ENCODE peak calls at places on chromosomes 13 and 19, in seven cellular contexts. A is IMR-90, S is neuronal stem cell, J is H9, K is mesenchymal stem cell, W is mesendoderm, D is H1. I is an unnamed sample. For H3K4me1, the result is how much of the 10 kb centered on the place peaks cover.

GRCh38 chr19:11050323-11051114 is 38.7 kb upstream of the LDLR start:
- DNase-seq in A (no peak), D (no peak), K (no peak), W (no peak), J (no peak), S (no peak), I (no peak)

GRCh38 chr19:6498294-6499036 is 3.6 kb downstream of the TUBB4A start:
- DNase-seq in D (no peak), W (no peak), J (no peak), K (no peak), S (no peak), A (no peak), I (no peak)

GRCh38 chr13:80603351-80603750 is 262.4 kb upstream of the SPRY2 start:
- DNase-seq in D (no peak), J (no peak), S (no peak), A (no peak), W (no peak), K (no peak), I (no peak)

GRCh38 chr13:51479199-51479523 is 26.3 kb upstream of the INTS6 start:
- DNase-seq in S (no peak), A (peak), D (no peak), J (no peak), K (peak), W (no peak), I (peak)

GRCh38 chr13:114099918-114100445 is 32.4 kb downstream of the RASA3 start:
- DNase-seq in D (peak), J (peak), A (peak), S (no peak), K (peak), W (peak), I (peak)

GRCh38 chr13:112322562-112322961 is 53.6 kb upstream of the SPACA7 start:
- DNase-seq in A (no peak), S (no peak), W (no peak), K (no peak), J (no peak), D (no peak), I (no peak)

GRCh38 chr19:45474941-45475516 is 7.2 kb downstream of the FOSB start:
- DNase-seq in A (peak), K (peak), J (no peak), D (no peak), S (no peak), W (no peak), I (peak)

GRCh38 chr13:40130871-40131636 is 475.6 kb downstream of the COG6 start:
- DNase-seq in A (no peak), D (no peak), W (peak), K (peak), J (no peak), S (no peak), I (peak)

GRCh38 chr19:7238091-7238490 is 56.1 kb downstream of the INSR start:
- DNase-seq in J (no peak), S (no peak), A (no peak), K (no peak), W (no peak), D (no peak), I (no peak)

GRCh38 chr19:33195711-33196347 is 1.7 kb downstream of the LRP3 start:
- DNase-seq in K (no peak), D (no peak), A (no peak), J (no peak), S (no peak), W (no peak), I (no peak)

GRCh38 chr13:73958657-73959397 is 175.4 kb downstream of the KLF12 start:
- DNase-seq in W (no peak), D (no peak), S (no peak), K (no peak), A (no peak), J (no peak), I (peak)

GRCh38 chr19:5628470-5628869 is 5.6 kb downstream of the SAFB start:
- DNase-seq in W (no peak), A (peak), S (no peak), K (peak), J (no peak), D (no peak), I (no peak)

GRCh38 chr13:41520016-41520698 is 62.8 kb downstream of the RGCC start:
- DNase-seq in A (no peak), J (no peak), K (no peak), W (peak), S (no peak), D (no peak), I (peak)

GRCh38 chr13:22012676-22013075 is 341.8 kb downstream of the FGF9 start:
- DNase-seq in K (no peak), W (peak), S (no peak), J (no peak), D (no peak), A (no peak), I (no peak)

GRCh38 chr19:15717781-15718180 is 10.0 kb upstream of the OR10H2 start:
- DNase-seq in J (no peak), S (no peak), W (no peak), K (no peak), A (no peak), D (no peak), I (no peak)

GRCh38 chr13:90483906-90484305 is 863.6 kb upstream of the MIR17HG start:
- DNase-seq in J (no peak), W (no peak), K (no peak), D (no peak), S (no peak), A (no peak), I (no peak)

GRCh38 chr13:22128413-22129198 is 457.7 kb downstream of the FGF9 start:
- DNase-seq in A (peak), S (no peak), J (no peak), K (peak), D (no peak), W (no peak), I (no peak)

GRCh38 chr13:71021810-71022422 is 845.1 kb downstream of the DACH1 start:
- DNase-seq in D (no peak), J (no peak), A (no peak), W (no peak), K (peak), S (no peak), I (no peak)

GRCh38 chr13:39132286-39132685 is 94.0 kb downstream of the NHLRC3 start:
- DNase-seq in W (no peak), J (no peak), S (no peak), D (no peak), A (no peak), K (no peak), I (no peak)

DNA sequence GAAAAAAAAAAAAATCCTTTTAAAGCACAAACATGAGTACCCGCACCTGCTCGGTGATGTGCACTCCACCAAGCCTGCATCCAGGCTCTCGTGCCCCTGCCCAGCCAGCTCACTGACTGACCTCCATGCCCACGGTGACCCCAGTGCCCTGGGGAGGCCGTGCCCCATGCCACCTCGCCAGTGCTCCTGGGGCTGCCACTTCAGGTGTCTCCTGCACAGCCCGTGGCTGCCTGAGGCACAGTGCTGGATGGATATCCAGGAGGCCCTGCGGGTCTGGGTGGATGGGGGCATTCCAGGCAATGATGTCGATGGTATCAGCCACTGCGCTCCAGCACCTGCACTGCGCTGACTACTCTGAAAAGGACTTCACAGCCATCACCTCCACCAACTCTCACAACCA is 9.0 kb downstream of the PPP6R1 start:
- DNase-seq in K (no peak), D (no peak), A (no peak), S (no peak), W (no peak), J (no peak), I (peak)
- H3K4me1 ChIP-seq in K (half or more), D (under half), A (under half), S (under half), W (under half), J (under half), I (under half)

GRCh38 chr13:93505104-93505952 is 278.7 kb downstream of the GPC6 start:
- DNase-seq in A (peak), S (no peak), K (peak), J (no peak), D (no peak), W (no peak), I (no peak)
- H2AK5ac ChIP-seq in A (no peak), S (no peak), K (no peak), J (no peak), D (no peak), W (no peak), I (no peak)

GRCh38 chr19:35315883-35316282 is 13.1 kb upstream of the CD22 start:
- DNase-seq in A (no peak), W (no peak), D (no peak), J (no peak), K (no peak), S (no peak), I (peak)
- H3K4me1 ChIP-seq in A (under half), W (under half), D (under half), J (under half), K (under half), S (under half), I (under half)

GRCh38 chr13:30652746-30653145 is 35.0 kb downstream of the USPL1 start:
- DNase-seq in A (no peak), S (no peak), W (no peak), K (no peak), J (no peak), D (no peak), I (no peak)
- H2AK5ac ChIP-seq in A (no peak), S (no peak), W (no peak), K (no peak), J (no peak), D (no peak), I (no peak)

DNA sequence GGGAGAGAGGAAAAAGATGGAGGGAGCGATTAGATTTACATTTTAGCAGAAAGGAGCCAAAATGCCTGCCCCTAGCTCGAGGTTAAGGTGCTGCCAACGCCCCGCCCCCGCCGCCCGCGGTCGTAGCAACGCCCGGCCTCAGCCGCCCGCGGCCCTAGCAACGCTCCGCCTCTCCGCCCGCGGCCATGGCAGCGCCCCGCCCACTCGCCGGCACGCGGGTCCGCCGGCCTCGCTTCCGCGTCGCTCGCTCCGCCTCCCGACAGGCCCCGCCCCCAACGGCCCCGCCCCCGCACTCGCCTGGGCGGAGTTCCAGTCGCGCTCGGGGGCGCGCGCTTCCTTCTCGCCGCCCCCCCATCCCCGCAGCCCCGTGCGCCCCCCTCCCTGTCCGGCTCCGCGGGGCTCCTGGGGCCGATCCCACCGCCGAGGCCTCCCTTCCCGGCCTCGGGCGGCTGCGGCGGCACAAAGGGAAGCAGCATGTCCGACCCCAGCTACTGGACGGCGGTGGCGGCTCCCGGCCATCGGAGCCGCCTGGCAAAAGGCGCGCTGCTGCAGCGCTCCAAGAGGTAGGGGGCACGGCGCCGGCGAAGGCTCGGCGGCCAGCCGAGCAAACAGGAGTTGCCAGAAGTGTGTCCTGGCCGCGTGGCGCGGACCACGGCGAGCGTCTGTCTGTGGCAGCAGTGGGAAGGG is 20.3 kb downstream of the MAST3 start:
- DNase-seq in S (peak), W (peak), K (peak), J (peak), D (peak), A (peak), I (peak)
- H3K4me1 ChIP-seq in S (under half), W (under half), K (under half), J (under half), D (under half), A (under half), I (under half)

I was measured in trophoblast cell.